ENCODE peak calls at places on chromosomes 13 and 19, in five cellular contexts. U is GM12878, W is A549, P is K562, G is HepG2. Q is an unnamed sample.

GRCh38 chr13:57630661-57631606 is 610 bp upstream of the PCDH17 start:
- DNase-seq in U (no peak), W (no peak), P (no peak), G (no peak), Q (no peak)

GRCh38 chr13:106277483-106278154 is 257.8 kb downstream of the EFNB2 start:
- DNase-seq in U (no peak), W (no peak), P (no peak), G (no peak), Q (no peak)

GRCh38 chr13:53068841-53069520 is 40.4 kb downstream of the OLFM4 start:
- DNase-seq in U (no peak), W (no peak), P (no peak), G (no peak), Q (no peak)

GRCh38 chr19:13150187-13150918 is at the start of the genes IER2 and STX10:
- DNase-seq in U (no peak), W (peak), P (peak), G (peak), Q (peak)

GRCh38 chr13:98976941-98977340 is 923 bp downstream of the DOCK9 start:
- DNase-seq in U (no peak), W (no peak), P (no peak), G (no peak), Q (peak)

GRCh38 chr13:102028198-102028597 is 373.6 kb downstream of the FGF14 start:
- DNase-seq in U (no peak), W (no peak), P (no peak), G (no peak), Q (no peak)

GRCh38 chr13:36858285-36858684 is 39.3 kb downstream of the RFXAP start:
- DNase-seq in U (no peak), W (peak), P (peak), G (peak), Q (peak)

GRCh38 chr19:11047856-11048255 is 41.4 kb upstream of the LDLR start:
- DNase-seq in U (no peak), W (no peak), P (no peak), G (no peak), Q (no peak)

GRCh38 chr13:94031609-94032008 is 447.9 kb downstream of the DCT start:
- DNase-seq in U (no peak), W (no peak), P (no peak), G (no peak), Q (peak)

GRCh38 chr13:28355822-28356371 is 139.0 kb downstream of the FLT1 start:
- DNase-seq in U (no peak), W (no peak), P (peak), G (no peak), Q (peak)

GRCh38 chr19:18259848-18260247 is 14.4 kb downstream of the IQCN start:
- DNase-seq in U (no peak), W (no peak), P (no peak), G (no peak), Q (no peak)

GRCh38 chr13:33639640-33640080 is 178.3 kb upstream of the RFC3 start:
- DNase-seq in U (peak), W (no peak), P (no peak), G (peak), Q (no peak)

GRCh38 chr19:7360393-7360984 is 11.8 kb downstream of the ARHGEF18 start:
- DNase-seq in U (no peak), W (no peak), P (no peak), G (no peak), Q (peak)

GRCh38 chr13:80654638-80655249 is 313.8 kb upstream of the SPRY2 start:
- DNase-seq in U (no peak), W (no peak), P (no peak), G (no peak), Q (no peak)

GRCh38 chr19:2428027-2428690 is 773 bp upstream of the TIMM13 start:
- DNase-seq in U (no peak), W (no peak), P (no peak), G (no peak), Q (peak)

GRCh38 chr19:2584002-2584401 is 108.1 kb downstream of the GADD45B start:
- DNase-seq in U (no peak), W (no peak), P (no peak), G (no peak), Q (no peak)

GRCh38 chr13:93534181-93534700 is 307.6 kb downstream of the GPC6 start:
- DNase-seq in U (no peak), W (no peak), P (no peak), G (no peak), Q (no peak)

GRCh38 chr13:111484129-111484925 is 163.9 kb downstream of the TEX29 start:
- DNase-seq in U (no peak), W (no peak), P (no peak), G (no peak), Q (no peak)

GRCh38 chr13:106599875-106600797 is 32.2 kb upstream of the ARGLU1 start:
- DNase-seq in U (no peak), W (no peak), P (no peak), G (no peak), Q (peak)

GRCh38 chr13:66312312-66313087 is 917.6 kb downstream of the PCDH9 start:
- DNase-seq in U (no peak), W (peak), P (no peak), G (peak), Q (peak)

GRCh38 chr19:41456342-41456918 is 13.5 kb downstream of the ERICH4 start:
- DNase-seq in U (no peak), W (no peak), P (no peak), G (no peak), Q (peak)

GRCh38 chr13:44116562-44117315 is 237.0 kb downstream of the LACC1 start:
- DNase-seq in U (no peak), W (no peak), P (no peak), G (no peak), Q (peak)

GRCh38 chr13:49604570-49604969 is 19.2 kb upstream of the RCBTB1 start:
- DNase-seq in U (no peak), W (no peak), P (no peak), G (peak), Q (no peak)

GRCh38 chr13:31334547-31334946 is 134.8 kb downstream of the B3GLCT start:
- DNase-seq in U (no peak), W (no peak), P (no peak), G (no peak), Q (no peak)

GRCh38 chr13:46113596-46113995 is 8.8 kb upstream of the CPB2 start:
- DNase-seq in U (no peak), W (no peak), P (peak), G (no peak), Q (no peak)

GRCh38 chr19:34597596-34597995 is 79.4 kb downstream of the SCGB2B2 start:
- DNase-seq in U (no peak), W (no peak), P (no peak), G (no peak), Q (no peak)

GRCh38 chr19:4913996-4914735 is 4.9 kb downstream of the UHRF1 start:
- DNase-seq in U (no peak), W (no peak), P (no peak), G (no peak), Q (peak)

GRCh38 chr13:98890186-98890585 is 87.7 kb downstream of the DOCK9 start:
- DNase-seq in U (no peak), W (no peak), P (no peak), G (no peak), Q (peak)

GRCh38 chr19:55494172-55494761 is 6.0 kb downstream of the SSC5D start:
- DNase-seq in U (no peak), W (no peak), P (peak), G (no peak), Q (peak)

GRCh38 chr19:30523791-30524190 is 151.6 kb downstream of the ZNF536 start:
- DNase-seq in U (no peak), W (no peak), P (no peak), G (no peak), Q (no peak)

GRCh38 chr19:13050274-13050673 is 52.4 kb downstream of the LYL1 start:
- DNase-seq in U (no peak), W (no peak), P (no peak), G (no peak), Q (no peak)

GRCh38 chr19:54959840-54960239 is 6.3 kb upstream of the NLRP2 start:
- DNase-seq in U (no peak), W (no peak), P (peak), G (no peak), Q (no peak)

GRCh38 chr13:26220575-26220974 is 1.5 kb downstream of the RNF6 start:
- DNase-seq in U (no peak), W (no peak), P (no peak), G (no peak), Q (peak)

GRCh38 chr19:3899531-3900294 is 19.2 kb downstream of the ATCAY start:
- DNase-seq in U (no peak), W (no peak), P (no peak), G (no peak), Q (no peak)
- TF ChIP-seq RAD21 in U (no peak), W (no peak), P (no peak), G (no peak), Q (no peak)

DNA sequence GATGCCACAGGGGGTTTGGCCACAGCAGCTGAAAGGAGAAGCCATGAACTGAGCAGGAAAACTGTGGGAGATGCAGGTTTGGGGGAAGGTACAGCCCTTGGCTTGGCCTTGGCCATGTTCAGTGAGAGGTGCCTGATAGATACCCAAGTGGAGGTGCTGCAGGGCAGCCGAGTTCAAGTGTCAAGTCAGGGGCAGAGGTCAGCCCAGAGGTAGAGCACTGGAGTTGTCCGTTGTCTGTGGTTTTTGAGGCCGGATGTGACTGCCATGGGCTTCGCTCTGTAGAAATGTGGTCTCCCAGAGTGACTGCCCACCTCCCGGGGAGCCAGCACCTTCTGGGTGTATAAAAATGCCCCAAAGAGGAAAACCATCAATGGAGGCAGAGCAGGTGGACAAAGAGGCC is 65.3 kb downstream of the DPF1 start:
- DNase-seq in U (no peak), W (no peak), P (no peak), G (no peak), Q (no peak)
- TF ChIP-seq BHLHE40 in U (no peak), W (no peak), P (no peak), G (no peak), Q (no peak)

GRCh38 chr13:60696602-60697001 is 299.6 kb downstream of the TDRD3 start:
- DNase-seq in U (no peak), W (no peak), P (no peak), G (no peak), Q (no peak)
- TF ChIP-seq RAD21 in U (no peak), W (no peak), P (no peak), G (no peak), Q (no peak)

DNA sequence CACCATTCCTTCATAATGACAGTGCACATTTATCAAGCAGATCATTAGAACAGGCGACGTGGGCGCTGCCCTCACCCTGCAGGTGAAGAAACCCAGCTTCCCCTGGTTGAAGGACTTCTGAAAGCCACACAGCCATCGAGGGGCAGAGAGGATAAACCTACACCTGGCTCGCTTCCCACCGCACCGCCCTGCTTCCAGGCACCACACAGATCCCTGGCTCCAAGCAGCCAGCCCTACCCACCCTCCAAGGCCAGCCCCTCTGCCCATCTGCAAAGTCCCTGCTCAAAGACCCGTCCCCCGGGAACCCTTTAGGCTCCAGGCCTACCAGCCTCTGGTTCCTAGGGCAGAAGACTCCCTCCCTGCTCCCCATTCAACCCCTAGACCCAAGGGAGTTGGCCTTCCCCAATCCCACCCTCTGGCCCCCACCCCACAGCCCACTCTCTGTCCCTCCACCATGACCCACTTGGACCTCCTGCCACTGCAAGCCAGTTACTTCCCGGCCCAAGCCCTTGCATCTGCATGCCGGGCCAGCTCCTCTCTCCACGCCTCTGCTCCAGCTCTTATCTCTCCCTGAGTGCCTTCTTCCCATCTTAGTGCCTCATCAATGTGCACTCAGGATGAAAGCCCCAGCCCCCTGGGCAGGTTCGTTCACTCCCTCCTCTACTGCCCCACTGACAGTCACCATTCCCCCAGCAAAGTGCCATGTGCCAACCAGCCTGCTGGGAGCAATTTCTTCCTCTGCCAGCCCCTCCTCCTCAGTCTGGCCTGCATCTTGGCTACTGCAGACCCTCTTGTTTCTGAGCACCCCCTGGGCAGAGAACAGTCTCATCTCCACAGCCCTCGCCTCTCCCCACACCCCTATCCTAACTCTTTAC is 28.0 kb downstream of the PEPD start:
- DNase-seq in U (no peak), W (no peak), P (no peak), G (no peak), Q (no peak)
- TF ChIP-seq BHLHE40 in U (no peak), W (no peak), P (no peak), G (no peak), Q (no peak)

Q was measured in IMR-90.